ENCODE peak calls at places on chromosomes 2 and 18, in four cellular contexts. One of them, this sample, is unnamed.

GRCh38 chr2:124908411-124908810 is 883.3 kb downstream of the CNTNAP5 start:
- DNase-seq in T-helper 1 cell: no peak
- DNase-seq in substantia nigra: no peak
- DNase-seq in stimulated activated CD8-positive, alpha-beta memory T cell treated with anti-CD3 and anti-CD28 coated beads, Interleukin-4, amount 100 ng/mL, for 48 hours: no peak
- DNase-seq in this sample: no peak

GRCh38 chr2:88575051-88575450 is 52.2 kb downstream of the EIF2AK3 start:
- DNase-seq in T-helper 1 cell: no peak
- DNase-seq in substantia nigra: no peak
- DNase-seq in stimulated activated CD8-positive, alpha-beta memory T cell treated with anti-CD3 and anti-CD28 coated beads, Interleukin-4, amount 100 ng/mL, for 48 hours: no peak
- DNase-seq in this sample: no peak

GRCh38 chr2:200483729-200484198 is 26.1 kb downstream of the KCTD18 start:
- DNase-seq in T-helper 1 cell: no peak
- DNase-seq in substantia nigra: no peak
- DNase-seq in stimulated activated CD8-positive, alpha-beta memory T cell treated with anti-CD3 and anti-CD28 coated beads, Interleukin-4, amount 100 ng/mL, for 48 hours: peak; percentile 52
- DNase-seq in this sample: no peak

GRCh38 chr18:26956894-26957293 is 91.4 kb upstream of the AQP4 start:
- DNase-seq in stimulated activated CD8-positive, alpha-beta memory T cell treated with anti-CD3 and anti-CD28 coated beads, Interleukin-4, amount 100 ng/mL, for 48 hours: no peak
- DNase-seq in substantia nigra: no peak
- DNase-seq in T-helper 1 cell: no peak
- DNase-seq in this sample: no peak

GRCh38 chr2:26520065-26520464 is 42.1 kb upstream of the OTOF start:
- DNase-seq in substantia nigra: no peak
- DNase-seq in T-helper 1 cell: no peak
- DNase-seq in stimulated activated CD8-positive, alpha-beta memory T cell treated with anti-CD3 and anti-CD28 coated beads, Interleukin-4, amount 100 ng/mL, for 48 hours: no peak
- DNase-seq in this sample: no peak

GRCh38 chr2:231250146-231250545 is 51.7 kb downstream of the ARMC9 start:
- DNase-seq in T-helper 1 cell: no peak
- DNase-seq in substantia nigra: no peak
- DNase-seq in stimulated activated CD8-positive, alpha-beta memory T cell treated with anti-CD3 and anti-CD28 coated beads, Interleukin-4, amount 100 ng/mL, for 48 hours: no peak
- DNase-seq in this sample: peak; percentile 57

GRCh38 chr18:78739843-78740677 is 239.6 kb upstream of the SALL3 start:
- DNase-seq in substantia nigra: no peak
- DNase-seq in T-helper 1 cell: no peak
- DNase-seq in stimulated activated CD8-positive, alpha-beta memory T cell treated with anti-CD3 and anti-CD28 coated beads, Interleukin-4, amount 100 ng/mL, for 48 hours: no peak
- DNase-seq in this sample: no peak

GRCh38 chr2:197710424-197711042 is 5.4 kb downstream of the MARS2 start:
- DNase-seq in stimulated activated CD8-positive, alpha-beta memory T cell treated with anti-CD3 and anti-CD28 coated beads, Interleukin-4, amount 100 ng/mL, for 48 hours: peak; percentile 36
- DNase-seq in T-helper 1 cell: no peak
- DNase-seq in substantia nigra: no peak
- DNase-seq in this sample: no peak

GRCh38 chr2:218996937-218997336 is 3.7 kb upstream of the CRYBA2 start:
- DNase-seq in stimulated activated CD8-positive, alpha-beta memory T cell treated with anti-CD3 and anti-CD28 coated beads, Interleukin-4, amount 100 ng/mL, for 48 hours: no peak
- DNase-seq in substantia nigra: no peak
- DNase-seq in T-helper 1 cell: no peak
- DNase-seq in this sample: no peak

GRCh38 chr2:143231257-143231650 is 102.0 kb downstream of the ARHGAP15 start:
- DNase-seq in substantia nigra: no peak
- DNase-seq in stimulated activated CD8-positive, alpha-beta memory T cell treated with anti-CD3 and anti-CD28 coated beads, Interleukin-4, amount 100 ng/mL, for 48 hours: no peak
- DNase-seq in T-helper 1 cell: no peak
- DNase-seq in this sample: no peak

GRCh38 chr18:53796042-53796729 is 428.3 kb downstream of the MBD2 start:
- DNase-seq in substantia nigra: no peak
- DNase-seq in stimulated activated CD8-positive, alpha-beta memory T cell treated with anti-CD3 and anti-CD28 coated beads, Interleukin-4, amount 100 ng/mL, for 48 hours: no peak
- DNase-seq in T-helper 1 cell: no peak
- DNase-seq in this sample: peak; percentile 81

GRCh38 chr2:106096446-106097369 is 97.4 kb downstream of the UXS1 start:
- DNase-seq in T-helper 1 cell: peak; percentile 23
- DNase-seq in stimulated activated CD8-positive, alpha-beta memory T cell treated with anti-CD3 and anti-CD28 coated beads, Interleukin-4, amount 100 ng/mL, for 48 hours: no peak
- DNase-seq in substantia nigra: no peak
- DNase-seq in this sample: no peak

GRCh38 chr2:86079981-86080911 is 25.4 kb downstream of the POLR1A start:
- DNase-seq in T-helper 1 cell: peak; percentile 72
- DNase-seq in substantia nigra: peak; percentile 11
- DNase-seq in stimulated activated CD8-positive, alpha-beta memory T cell treated with anti-CD3 and anti-CD28 coated beads, Interleukin-4, amount 100 ng/mL, for 48 hours: peak; percentile 86
- DNase-seq in this sample: no peak

GRCh38 chr2:47226124-47227040 is 71.3 kb upstream of the STPG4 start:
- DNase-seq in substantia nigra: no peak
- DNase-seq in stimulated activated CD8-positive, alpha-beta memory T cell treated with anti-CD3 and anti-CD28 coated beads, Interleukin-4, amount 100 ng/mL, for 48 hours: no peak
- DNase-seq in T-helper 1 cell: no peak
- DNase-seq in this sample: no peak

GRCh38 chr2:157838442-157839161 is 37.5 kb downstream of the ACVR1 start:
- DNase-seq in substantia nigra: no peak
- DNase-seq in T-helper 1 cell: no peak
- DNase-seq in stimulated activated CD8-positive, alpha-beta memory T cell treated with anti-CD3 and anti-CD28 coated beads, Interleukin-4, amount 100 ng/mL, for 48 hours: no peak
- DNase-seq in this sample: no peak

GRCh38 chr2:172282944-172283343 is 144.4 kb upstream of the ITGA6 start:
- DNase-seq in T-helper 1 cell: no peak
- DNase-seq in stimulated activated CD8-positive, alpha-beta memory T cell treated with anti-CD3 and anti-CD28 coated beads, Interleukin-4, amount 100 ng/mL, for 48 hours: no peak
- DNase-seq in substantia nigra: no peak
- DNase-seq in this sample: peak; percentile 60

GRCh38 chr2:46871976-46872381 is 43.6 kb downstream of the MCFD2 start:
- DNase-seq in stimulated activated CD8-positive, alpha-beta memory T cell treated with anti-CD3 and anti-CD28 coated beads, Interleukin-4, amount 100 ng/mL, for 48 hours: no peak
- DNase-seq in substantia nigra: no peak
- DNase-seq in T-helper 1 cell: no peak
- DNase-seq in this sample: peak; percentile 85

GRCh38 chr18:79200546-79201268 is 131.5 kb downstream of the ATP9B start:
- DNase-seq in T-helper 1 cell: peak; percentile 29
- DNase-seq in stimulated activated CD8-positive, alpha-beta memory T cell treated with anti-CD3 and anti-CD28 coated beads, Interleukin-4, amount 100 ng/mL, for 48 hours: no peak
- DNase-seq in substantia nigra: peak; percentile 31
- DNase-seq in this sample: no peak